ENCODE peak calls at places on chromosome 14, in eight cellular contexts. One of them, this sample, is unnamed.

GRCh38 chr14:36496346-36496745 is 23.7 kb downstream of the NKX2-1 start:
- DNase-seq in tibial artery: no peak
- DNase-seq in CD8-positive, alpha-beta memory T cell: no peak
- DNase-seq in left ventricle myocardium inferior: no peak
- DNase-seq in IMR-90: no peak
- DNase-seq in MM.1S: no peak
- DNase-seq in CD4-positive, alpha-beta T cell: no peak
- DNase-seq in substantia nigra: no peak
- DNase-seq in this sample: no peak

GRCh38 chr14:95507701-95508103 is 8.7 kb downstream of the SYNE3 start:
- DNase-seq in MM.1S: no peak
- DNase-seq in left ventricle myocardium inferior: no peak
- DNase-seq in IMR-90: peak
- DNase-seq in tibial artery: peak
- DNase-seq in CD8-positive, alpha-beta memory T cell: no peak
- DNase-seq in substantia nigra: no peak
- DNase-seq in CD4-positive, alpha-beta T cell: no peak
- DNase-seq in this sample: no peak

GRCh38 chr14:52801014-52801708 is 9.8 kb upstream of the GNPNAT1 start:
- DNase-seq in CD8-positive, alpha-beta memory T cell: no peak
- DNase-seq in left ventricle myocardium inferior: no peak
- DNase-seq in substantia nigra: no peak
- DNase-seq in tibial artery: no peak
- DNase-seq in IMR-90: peak
- DNase-seq in CD4-positive, alpha-beta T cell: no peak
- DNase-seq in MM.1S: no peak
- DNase-seq in this sample: no peak

GRCh38 chr14:74571901-74572828 is 39.9 kb downstream of the LTBP2 start:
- DNase-seq in substantia nigra: no peak
- DNase-seq in CD8-positive, alpha-beta memory T cell: no peak
- DNase-seq in left ventricle myocardium inferior: no peak
- DNase-seq in tibial artery: peak
- DNase-seq in CD4-positive, alpha-beta T cell: no peak
- DNase-seq in MM.1S: no peak
- DNase-seq in IMR-90: peak
- DNase-seq in this sample: no peak

GRCh38 chr14:63745858-63746425 is 18.1 kb upstream of the SGPP1 start:
- DNase-seq in substantia nigra: no peak
- DNase-seq in CD8-positive, alpha-beta memory T cell: no peak
- DNase-seq in MM.1S: peak
- DNase-seq in tibial artery: peak
- DNase-seq in left ventricle myocardium inferior: no peak
- DNase-seq in CD4-positive, alpha-beta T cell: no peak
- DNase-seq in IMR-90: no peak
- DNase-seq in this sample: peak

GRCh38 chr14:42779024-42779423 is 1172.3 kb downstream of the LRFN5 start:
- DNase-seq in tibial artery: no peak
- DNase-seq in left ventricle myocardium inferior: no peak
- DNase-seq in CD8-positive, alpha-beta memory T cell: no peak
- DNase-seq in IMR-90: peak
- DNase-seq in substantia nigra: no peak
- DNase-seq in CD4-positive, alpha-beta T cell: no peak
- DNase-seq in MM.1S: peak
- DNase-seq in this sample: no peak

GRCh38 chr14:78291958-78292357 is 121.8 kb downstream of the NRXN3 start:
- DNase-seq in CD4-positive, alpha-beta T cell: no peak
- DNase-seq in substantia nigra: no peak
- DNase-seq in MM.1S: no peak
- DNase-seq in IMR-90: no peak
- DNase-seq in tibial artery: no peak
- DNase-seq in left ventricle myocardium inferior: no peak
- DNase-seq in CD8-positive, alpha-beta memory T cell: no peak
- DNase-seq in this sample: no peak

GRCh38 chr14:68076451-68076850 is 256.9 kb downstream of the RAD51B start:
- DNase-seq in substantia nigra: no peak
- DNase-seq in left ventricle myocardium inferior: no peak
- DNase-seq in CD8-positive, alpha-beta memory T cell: no peak
- DNase-seq in CD4-positive, alpha-beta T cell: no peak
- DNase-seq in MM.1S: no peak
- DNase-seq in IMR-90: peak
- DNase-seq in tibial artery: no peak
- DNase-seq in this sample: no peak

GRCh38 chr14:64762044-64763034 is 58.1 kb downstream of the PLEKHG3 start:
- DNase-seq in substantia nigra: no peak
- DNase-seq in CD4-positive, alpha-beta T cell: peak
- DNase-seq in CD8-positive, alpha-beta memory T cell: peak
- DNase-seq in tibial artery: peak
- DNase-seq in IMR-90: peak
- DNase-seq in left ventricle myocardium inferior: peak
- DNase-seq in MM.1S: no peak
- DNase-seq in this sample: no peak

GRCh38 chr14:21317433-21317832 is 37.5 kb downstream of the RPGRIP1 start:
- DNase-seq in substantia nigra: no peak
- DNase-seq in CD4-positive, alpha-beta T cell: no peak
- DNase-seq in IMR-90: no peak
- DNase-seq in tibial artery: no peak
- DNase-seq in left ventricle myocardium inferior: no peak
- DNase-seq in CD8-positive, alpha-beta memory T cell: no peak
- DNase-seq in MM.1S: no peak
- DNase-seq in this sample: no peak

GRCh38 chr14:43039881-43040280 is 1433.2 kb downstream of the LRFN5 start:
- DNase-seq in CD8-positive, alpha-beta memory T cell: no peak
- DNase-seq in tibial artery: no peak
- DNase-seq in substantia nigra: no peak
- DNase-seq in CD4-positive, alpha-beta T cell: no peak
- DNase-seq in MM.1S: no peak
- DNase-seq in IMR-90: no peak
- DNase-seq in left ventricle myocardium inferior: no peak
- DNase-seq in this sample: no peak

GRCh38 chr14:66974397-66975025 is 214.7 kb upstream of the GARIN2 start:
- DNase-seq in tibial artery: no peak
- DNase-seq in substantia nigra: no peak
- DNase-seq in left ventricle myocardium inferior: no peak
- DNase-seq in CD4-positive, alpha-beta T cell: no peak
- DNase-seq in MM.1S: no peak
- DNase-seq in IMR-90: peak
- DNase-seq in CD8-positive, alpha-beta memory T cell: no peak
- DNase-seq in this sample: no peak

GRCh38 chr14:52073251-52073650 is 4.4 kb upstream of the NID2 start:
- DNase-seq in IMR-90: peak
- DNase-seq in left ventricle myocardium inferior: no peak
- DNase-seq in tibial artery: no peak
- DNase-seq in CD8-positive, alpha-beta memory T cell: no peak
- DNase-seq in MM.1S: no peak
- DNase-seq in substantia nigra: no peak
- DNase-seq in CD4-positive, alpha-beta T cell: no peak
- DNase-seq in this sample: peak

GRCh38 chr14:81516941-81517797 is 16.5 kb downstream of the SEL1L start:
- DNase-seq in CD8-positive, alpha-beta memory T cell: no peak
- DNase-seq in substantia nigra: no peak
- DNase-seq in CD4-positive, alpha-beta T cell: no peak
- DNase-seq in IMR-90: peak
- DNase-seq in MM.1S: no peak
- DNase-seq in left ventricle myocardium inferior: no peak
- DNase-seq in tibial artery: no peak
- DNase-seq in this sample: no peak

DNA sequence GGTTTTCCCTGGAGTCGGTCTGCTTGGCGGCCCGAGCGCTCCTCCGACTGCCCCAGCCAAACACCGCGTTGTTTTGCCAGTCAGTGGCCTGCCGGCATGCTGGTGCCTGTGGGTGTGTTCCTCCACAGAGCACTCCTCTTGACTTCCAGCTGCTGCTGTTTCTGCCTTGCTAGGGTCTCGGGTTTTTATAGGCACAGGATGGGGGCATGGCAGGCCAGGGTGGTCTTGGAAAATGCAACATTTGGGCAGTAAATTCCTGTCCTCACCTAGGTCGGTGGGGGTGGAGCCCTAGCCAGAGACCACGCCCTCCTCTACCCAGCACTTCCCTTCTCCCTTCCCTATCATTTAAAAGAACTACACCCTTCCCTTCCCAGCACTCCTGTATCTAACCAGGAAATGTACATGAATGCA is 34.7 kb upstream of the VASH1 start:
- DNase-seq in tibial artery: no peak
- DNase-seq in MM.1S: no peak
- DNase-seq in CD4-positive, alpha-beta T cell: no peak
- DNase-seq in left ventricle myocardium inferior: peak
- DNase-seq in IMR-90: no peak
- DNase-seq in CD8-positive, alpha-beta memory T cell: no peak
- DNase-seq in substantia nigra: no peak
- DNase-seq in this sample: no peak
- H3K27ac ChIP-seq in tibial artery: no peak
- H3K27ac ChIP-seq in MM.1S: no peak
- H3K27ac ChIP-seq in CD4-positive, alpha-beta T cell: no peak
- H3K27ac ChIP-seq in left ventricle myocardium inferior: peak
- H3K27ac ChIP-seq in IMR-90: no peak
- H3K27ac ChIP-seq in CD8-positive, alpha-beta memory T cell: no peak
- H3K27ac ChIP-seq in substantia nigra: no peak
- H3K27ac ChIP-seq in this sample: no peak

GRCh38 chr14:101183376-101184103 is 280.0 kb upstream of the RTL1 start:
- DNase-seq in tibial artery: no peak
- DNase-seq in substantia nigra: no peak
- DNase-seq in CD4-positive, alpha-beta T cell: no peak
- DNase-seq in IMR-90: no peak
- DNase-seq in left ventricle myocardium inferior: no peak
- DNase-seq in CD8-positive, alpha-beta memory T cell: no peak
- DNase-seq in MM.1S: no peak
- DNase-seq in this sample: no peak
- H3K27ac ChIP-seq in tibial artery: no peak
- H3K27ac ChIP-seq in substantia nigra: no peak
- H3K27ac ChIP-seq in CD4-positive, alpha-beta T cell: no peak
- H3K27ac ChIP-seq in IMR-90: no peak
- H3K27ac ChIP-seq in left ventricle myocardium inferior: no peak
- H3K27ac ChIP-seq in CD8-positive, alpha-beta memory T cell: no peak
- H3K27ac ChIP-seq in MM.1S: no peak
- H3K27ac ChIP-seq in this sample: no peak

DNA sequence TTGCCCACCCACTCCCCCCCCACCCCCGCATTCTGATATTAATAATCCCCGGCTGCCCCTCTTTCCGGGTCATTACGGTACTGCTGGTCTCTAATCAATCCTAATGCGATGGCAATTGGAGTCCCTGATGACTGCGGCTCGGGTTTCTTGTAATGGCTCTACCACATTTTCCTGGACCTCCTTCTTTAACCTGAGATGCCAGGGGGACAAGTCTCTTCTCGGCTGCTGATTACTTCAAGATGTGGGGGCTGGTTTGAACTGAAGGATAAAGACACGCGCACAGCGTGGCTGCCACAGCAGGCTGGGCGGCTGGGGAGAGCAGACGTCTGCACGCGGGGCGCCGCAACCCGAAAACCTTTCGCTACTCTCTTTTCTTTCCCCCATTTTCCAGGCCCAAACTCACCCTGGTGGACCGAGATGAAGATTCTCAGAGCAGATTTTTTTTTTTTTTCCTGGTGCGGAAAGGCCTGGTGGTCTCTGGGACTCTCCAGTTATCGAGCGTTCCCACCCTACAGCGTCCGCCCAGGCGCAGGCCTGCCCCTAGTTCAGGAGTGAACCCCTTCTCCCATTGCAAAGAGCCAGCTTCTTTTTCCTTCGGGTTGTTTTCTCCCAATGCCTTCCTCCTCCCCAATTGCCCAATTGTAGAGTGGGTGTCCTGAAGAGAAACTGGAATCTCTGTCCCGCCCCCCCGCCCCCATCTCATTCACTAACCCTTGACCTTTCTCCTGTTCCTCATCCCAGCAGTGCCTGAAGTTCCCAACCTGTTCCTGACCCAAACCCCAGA is 6.0 kb upstream of the SIX1 start:
- DNase-seq in MM.1S: no peak
- DNase-seq in substantia nigra: no peak
- DNase-seq in tibial artery: no peak
- DNase-seq in left ventricle myocardium inferior: no peak
- DNase-seq in CD4-positive, alpha-beta T cell: no peak
- DNase-seq in IMR-90: no peak
- DNase-seq in CD8-positive, alpha-beta memory T cell: no peak
- DNase-seq in this sample: no peak
- H3K27ac ChIP-seq in MM.1S: no peak
- H3K27ac ChIP-seq in substantia nigra: no peak
- H3K27ac ChIP-seq in tibial artery: no peak
- H3K27ac ChIP-seq in left ventricle myocardium inferior: no peak
- H3K27ac ChIP-seq in CD4-positive, alpha-beta T cell: no peak
- H3K27ac ChIP-seq in IMR-90: peak
- H3K27ac ChIP-seq in CD8-positive, alpha-beta memory T cell: no peak
- H3K27ac ChIP-seq in this sample: no peak

GRCh38 chr14:103070971-103071542 is 13.0 kb upstream of the LBHD2 start:
- DNase-seq in left ventricle myocardium inferior: peak
- DNase-seq in substantia nigra: no peak
- DNase-seq in CD8-positive, alpha-beta memory T cell: no peak
- DNase-seq in MM.1S: no peak
- DNase-seq in CD4-positive, alpha-beta T cell: no peak
- DNase-seq in IMR-90: no peak
- DNase-seq in tibial artery: no peak
- DNase-seq in this sample: no peak
- H3K27ac ChIP-seq in left ventricle myocardium inferior: peak
- H3K27ac ChIP-seq in substantia nigra: no peak
- H3K27ac ChIP-seq in CD8-positive, alpha-beta memory T cell: no peak
- H3K27ac ChIP-seq in MM.1S: no peak
- H3K27ac ChIP-seq in CD4-positive, alpha-beta T cell: no peak
- H3K27ac ChIP-seq in IMR-90: no peak
- H3K27ac ChIP-seq in tibial artery: no peak
- H3K27ac ChIP-seq in this sample: no peak

DNA sequence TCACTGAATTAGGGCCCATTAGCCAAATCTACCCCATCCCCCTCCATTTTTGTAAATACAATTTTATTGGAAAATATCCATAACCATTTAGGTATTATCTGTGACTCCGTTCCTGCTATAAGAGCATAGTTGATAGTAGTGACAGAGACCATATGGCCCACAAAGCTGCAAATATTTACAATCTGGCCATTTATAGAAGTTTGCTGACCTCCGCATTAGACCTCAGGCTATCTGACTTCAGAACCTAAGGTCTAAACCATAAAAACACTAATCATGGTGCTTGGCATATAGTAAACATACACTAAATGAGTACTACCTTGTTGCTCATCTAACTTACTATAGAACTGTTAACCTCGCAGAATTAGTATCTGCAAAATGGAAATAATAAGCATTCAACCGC is 124.8 kb downstream of the NPAS3 start:
- DNase-seq in substantia nigra: no peak
- DNase-seq in IMR-90: no peak
- DNase-seq in left ventricle myocardium inferior: no peak
- DNase-seq in CD4-positive, alpha-beta T cell: no peak
- DNase-seq in MM.1S: no peak
- DNase-seq in CD8-positive, alpha-beta memory T cell: no peak
- DNase-seq in tibial artery: no peak
- DNase-seq in this sample: no peak
- H3K27ac ChIP-seq in substantia nigra: no peak
- H3K27ac ChIP-seq in IMR-90: no peak
- H3K27ac ChIP-seq in left ventricle myocardium inferior: no peak
- H3K27ac ChIP-seq in CD4-positive, alpha-beta T cell: no peak
- H3K27ac ChIP-seq in MM.1S: no peak
- H3K27ac ChIP-seq in CD8-positive, alpha-beta memory T cell: no peak
- H3K27ac ChIP-seq in tibial artery: no peak
- H3K27ac ChIP-seq in this sample: no peak

This sample was measured in CD4-positive, CD25-positive, alpha-beta regulatory T cell.